ENCODE peak calls at places on chromosomes 6 and 20, in six cellular contexts. V is heart right ventricle; L is naive thymus-derived CD4-positive, alpha-beta T cell; B is lower lobe of right lung; Y is right atrium auricular region; F is PC-9. D is an unnamed sample.
A peak's percentile ranks its signal among the peaks of the same experiment; 100 is the strongest.

GRCh38 chr6:6775074-6775473 is 186.6 kb downstream of the LY86 start:
- DNase-seq in V (no peak), L (no peak), B (no peak), Y (no peak), F (no peak), D (no peak)

GRCh38 chr20:49698477-49698876 is 15.2 kb downstream of the B4GALT5 start:
- DNase-seq in V (no peak), L (no peak), B (no peak), Y (no peak), F (no peak), D (no peak)

GRCh38 chr6:167799033-167799933 is 27.4 kb upstream of the AFDN start:
- DNase-seq in V (no peak), L (no peak), B (no peak), Y (no peak), F (peak; percentile 56), D (no peak)

GRCh38 chr20:2280083-2280482 is 15.7 kb upstream of the TGM3 start:
- DNase-seq in V (no peak), L (no peak), B (no peak), Y (no peak), F (no peak), D (no peak)

GRCh38 chr6:39927159-39927558 is 7.1 kb downstream of the MOCS1 start:
- DNase-seq in V (no peak), L (no peak), B (no peak), Y (no peak), F (no peak), D (no peak)

GRCh38 chr20:41879151-41879550 is 261.0 kb upstream of the CHD6 start:
- DNase-seq in V (no peak), L (no peak), B (no peak), Y (no peak), F (no peak), D (no peak)

GRCh38 chr6:69775941-69776340 is 20.9 kb downstream of the LMBRD1 start:
- DNase-seq in V (no peak), L (no peak), B (no peak), Y (no peak), F (no peak), D (no peak)

GRCh38 chr6:170163405-170164170 is 127.3 kb downstream of the DLL1 start:
- DNase-seq in V (no peak), L (no peak), B (no peak), Y (no peak), F (no peak), D (no peak)

GRCh38 chr6:17968876-17969275 is 18.6 kb downstream of the KIF13A start:
- DNase-seq in V (no peak), L (no peak), B (no peak), Y (no peak), F (no peak), D (no peak)

GRCh38 chr20:427401-427800 is 19.3 kb downstream of the RBCK1 start:
- DNase-seq in V (no peak), L (no peak), B (no peak), Y (no peak), F (no peak), D (no peak)

GRCh38 chr20:17511401-17511800 is 19.8 kb downstream of the BFSP1 start:
- DNase-seq in V (no peak), L (no peak), B (no peak), Y (no peak), F (no peak), D (no peak)

GRCh38 chr20:54534101-54534500 is 58.7 kb downstream of the DOK5 start:
- DNase-seq in V (no peak), L (no peak), B (no peak), Y (no peak), F (no peak), D (no peak)

GRCh38 chr6:1524040-1524480 is 85.7 kb upstream of the FOXC1 start:
- DNase-seq in V (peak; percentile 85), L (peak; percentile 78), B (peak; percentile 79), Y (no peak), F (peak; percentile 71), D (peak; percentile 83)

GRCh38 chr6:24543683-24544082 is 48.9 kb downstream of the ALDH5A1 start:
- DNase-seq in V (no peak), L (no peak), B (no peak), Y (no peak), F (no peak), D (no peak)

GRCh38 chr6:36123270-36124139 is 6.8 kb upstream of the MAPK13 start:
- DNase-seq in V (peak; percentile 76), L (peak; percentile 89), B (peak; percentile 87), Y (peak; percentile 77), F (peak; percentile 75), D (peak; percentile 79)

GRCh38 chr20:58893355-58894151 is 41.0 kb downstream of the GNAS start:
- DNase-seq in V (no peak), L (no peak), B (no peak), Y (no peak), F (no peak), D (no peak)

GRCh38 chr20:37907677-37908397 is 4.9 kb downstream of the VSTM2L start:
- DNase-seq in V (no peak), L (no peak), B (no peak), Y (no peak), F (peak; percentile 91), D (no peak)

GRCh38 chr20:43915209-43916072 is 789 bp downstream of the TOX2 start:
- DNase-seq in V (peak; percentile 31), L (peak; percentile 28), B (no peak), Y (no peak), F (no peak), D (peak; percentile 39)

GRCh38 chr6:63527658-63528514 is 44.4 kb upstream of the LOC128125822 start:
- DNase-seq in V (no peak), L (no peak), B (no peak), Y (no peak), F (peak; percentile 77), D (no peak)

GRCh38 chr6:34235605-34236422 is 859 bp upstream of the HMGA1 start:
- DNase-seq in V (peak; percentile 62), L (peak; percentile 81), B (peak; percentile 85), Y (no peak), F (peak; percentile 85), D (peak; percentile 52)

GRCh38 chr6:33609444-33610034 is 11.6 kb upstream of the ITPR3 start:
- DNase-seq in V (peak; percentile 49), L (no peak), B (no peak), Y (peak; percentile 83), F (no peak), D (peak; percentile 40)

GRCh38 chr6:150070236-150070860 is 1.4 kb upstream of the ULBP3 start:
- DNase-seq in V (no peak), L (no peak), B (no peak), Y (no peak), F (peak; percentile 42), D (no peak)

GRCh38 chr20:42611423-42611822 is 578.3 kb downstream of the PTPRT start:
- DNase-seq in V (no peak), L (no peak), B (no peak), Y (no peak), F (no peak), D (no peak)

GRCh38 chr6:21049572-21049971 is 515.3 kb downstream of the CDKAL1 start:
- DNase-seq in V (no peak), L (no peak), B (no peak), Y (no peak), F (no peak), D (no peak)

GRCh38 chr6:27505209-27506027 is 32.5 kb upstream of the ZNF184 start:
- DNase-seq in V (no peak), L (peak; percentile 38), B (no peak), Y (no peak), F (peak; percentile 71), D (peak; percentile 59)

GRCh38 chr6:32852844-32853540 is 512 bp downstream of the TAP1 start:
- DNase-seq in V (no peak), L (no peak), B (peak; percentile 76), Y (peak; percentile 68), F (peak; percentile 42), D (peak; percentile 52)

GRCh38 chr6:16777794-16778193 is 16.5 kb upstream of the ATXN1 start:
- DNase-seq in V (no peak), L (no peak), B (no peak), Y (no peak), F (no peak), D (no peak)

GRCh38 chr20:53048387-53048786 is 76.2 kb downstream of the TSHZ2 start:
- DNase-seq in V (no peak), L (no peak), B (no peak), Y (no peak), F (no peak), D (no peak)

GRCh38 chr6:163902993-163903392 is 488.5 kb downstream of the QKI start:
- DNase-seq in V (no peak), L (no peak), B (no peak), Y (no peak), F (no peak), D (no peak)

GRCh38 chr6:38058022-38058421 is 238.5 kb downstream of the ZFAND3 start:
- DNase-seq in V (no peak), L (peak; percentile 34), B (no peak), Y (no peak), F (no peak), D (no peak)

GRCh38 chr6:125784365-125784764 is 6.4 kb upstream of the NCOA7 start:
- DNase-seq in V (no peak), L (no peak), B (no peak), Y (no peak), F (no peak), D (no peak)

GRCh38 chr6:66183982-66184555 is 477.0 kb upstream of the EYS start:
- DNase-seq in V (no peak), L (no peak), B (no peak), Y (no peak), F (no peak), D (no peak)

GRCh38 chr6:66189915-66190314 is 482.9 kb upstream of the EYS start:
- DNase-seq in V (no peak), L (no peak), B (no peak), Y (no peak), F (no peak), D (no peak)
- H3K27ac ChIP-seq in V (no peak overlapping the region), L (no peak overlapping the region), B (no peak overlapping the region), Y (no peak overlapping the region), F (no peak overlapping the region), D (no peak overlapping the region)

GRCh38 chr20:64057628-64058498 is 5.1 kb upstream of the TCEA2 start:
- DNase-seq in V (peak; percentile 84), L (peak; percentile 70), B (peak; percentile 84), Y (no peak), F (peak; percentile 87), D (peak; percentile 74)
- H3K27ac ChIP-seq in V (peak overlapping the region; percentile 80), L (peak overlapping the region; percentile 43), B (peak overlapping the region; percentile 87), Y (peak overlapping the region; percentile 65), F (no peak overlapping the region), D (no peak overlapping the region)

GRCh38 chr6:111941686-111942330 is 68.6 kb upstream of the FYN start:
- DNase-seq in V (no peak), L (no peak), B (no peak), Y (no peak), F (no peak), D (no peak)
- H3K27ac ChIP-seq in V (no peak overlapping the region), L (no peak overlapping the region), B (no peak overlapping the region), Y (no peak overlapping the region), F (no peak overlapping the region), D (no peak overlapping the region)

DNA sequence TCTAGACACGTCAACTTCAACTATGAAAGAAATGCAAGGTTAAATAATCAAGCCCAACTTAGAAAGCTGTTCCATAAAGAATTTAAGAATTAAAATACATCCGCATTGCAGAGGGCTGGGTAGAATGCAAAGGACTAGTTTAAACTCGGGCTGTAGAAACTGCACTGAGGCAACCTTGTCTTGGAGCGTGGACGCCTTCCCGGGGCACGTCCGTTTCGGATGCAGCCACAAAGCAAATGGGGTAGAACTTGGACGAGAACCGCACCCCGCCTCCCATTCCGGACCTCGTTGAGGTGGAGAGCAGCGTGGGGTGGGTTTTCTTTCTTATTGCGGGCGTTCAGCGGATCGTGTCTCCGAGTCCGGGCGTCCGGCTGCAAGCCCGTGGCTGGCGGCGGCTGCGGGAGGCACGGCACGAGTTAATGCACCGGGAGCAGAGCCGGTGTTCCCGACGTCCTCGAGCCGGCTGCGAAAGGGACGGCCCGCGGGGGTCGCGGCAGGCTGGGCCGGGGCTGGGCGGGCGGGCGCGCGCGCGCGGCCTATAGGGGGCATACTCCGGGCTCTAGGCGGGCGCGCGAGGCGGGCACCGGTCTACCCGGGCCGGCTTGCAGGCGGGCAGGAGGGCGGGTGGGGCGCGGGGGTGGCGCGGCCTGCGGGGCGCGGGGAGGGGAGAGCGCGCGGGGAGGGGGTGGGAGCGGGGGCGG is 2.0 kb downstream of the JARID2 start:
- DNase-seq in V (peak; percentile 65), L (peak; percentile 41), B (peak; percentile 80), Y (peak; percentile 72), F (peak; percentile 52), D (peak; percentile 57)
- H3K27ac ChIP-seq in V (peak overlapping the region; percentile 98), L (peak overlapping the region; percentile 93), B (peak overlapping the region; percentile 89), Y (peak overlapping the region; percentile 95), F (peak overlapping the region; percentile 73), D (peak overlapping the region; percentile 93)